ENCODE peak calls at places on chromosomes 7 and 10, in six cellular contexts. One of them, this sample, is unnamed.

GRCh38 chr7:139763330-139763729 is 14.5 kb downstream of the HIPK2 start:
- DNase-seq in bronchial epithelial cell: no peak
- DNase-seq in ecto neural progenitor cell: no peak
- DNase-seq in fibroblast of the conjunctiva: no peak
- DNase-seq in stimulated activated CD4-positive, alpha-beta T cell treated with anti-CD3 and anti-CD28 coated beads, Interleukin-4, amount 100 ng/mL, for 48 hours: no peak
- DNase-seq in G401: no peak
- DNase-seq in this sample: no peak

GRCh38 chr7:155802291-155802690 is 10.0 kb downstream of the SHH start:
- DNase-seq in ecto neural progenitor cell: no peak
- DNase-seq in stimulated activated CD4-positive, alpha-beta T cell treated with anti-CD3 and anti-CD28 coated beads, Interleukin-4, amount 100 ng/mL, for 48 hours: no peak
- DNase-seq in fibroblast of the conjunctiva: no peak
- DNase-seq in G401: no peak
- DNase-seq in bronchial epithelial cell: no peak
- DNase-seq in this sample: no peak

GRCh38 chr7:8190121-8190895 is 71.7 kb downstream of the ICA1 start:
- DNase-seq in ecto neural progenitor cell: no peak
- DNase-seq in G401: peak
- DNase-seq in stimulated activated CD4-positive, alpha-beta T cell treated with anti-CD3 and anti-CD28 coated beads, Interleukin-4, amount 100 ng/mL, for 48 hours: peak
- DNase-seq in bronchial epithelial cell: peak
- DNase-seq in fibroblast of the conjunctiva: peak
- DNase-seq in this sample: peak

GRCh38 chr10:128854965-128855364 is 612.1 kb upstream of the MGMT start:
- DNase-seq in ecto neural progenitor cell: no peak
- DNase-seq in fibroblast of the conjunctiva: peak
- DNase-seq in stimulated activated CD4-positive, alpha-beta T cell treated with anti-CD3 and anti-CD28 coated beads, Interleukin-4, amount 100 ng/mL, for 48 hours: no peak
- DNase-seq in bronchial epithelial cell: no peak
- DNase-seq in G401: peak
- DNase-seq in this sample: no peak

GRCh38 chr10:4939224-4940072 is 23.8 kb upstream of the AKR1C1 start:
- DNase-seq in stimulated activated CD4-positive, alpha-beta T cell treated with anti-CD3 and anti-CD28 coated beads, Interleukin-4, amount 100 ng/mL, for 48 hours: no peak
- DNase-seq in G401: no peak
- DNase-seq in ecto neural progenitor cell: no peak
- DNase-seq in fibroblast of the conjunctiva: no peak
- DNase-seq in bronchial epithelial cell: peak
- DNase-seq in this sample: no peak

GRCh38 chr7:38007096-38007495 is 86.7 kb downstream of the EPDR1 start:
- DNase-seq in fibroblast of the conjunctiva: no peak
- DNase-seq in bronchial epithelial cell: no peak
- DNase-seq in ecto neural progenitor cell: no peak
- DNase-seq in G401: no peak
- DNase-seq in stimulated activated CD4-positive, alpha-beta T cell treated with anti-CD3 and anti-CD28 coated beads, Interleukin-4, amount 100 ng/mL, for 48 hours: no peak
- DNase-seq in this sample: no peak

GRCh38 chr7:76346778-76347177 is 12.0 kb downstream of the YWHAG start:
- DNase-seq in fibroblast of the conjunctiva: no peak
- DNase-seq in stimulated activated CD4-positive, alpha-beta T cell treated with anti-CD3 and anti-CD28 coated beads, Interleukin-4, amount 100 ng/mL, for 48 hours: no peak
- DNase-seq in ecto neural progenitor cell: no peak
- DNase-seq in bronchial epithelial cell: no peak
- DNase-seq in G401: no peak
- DNase-seq in this sample: no peak

GRCh38 chr10:11381511-11381910 is 229.9 kb downstream of the USP6NL start:
- DNase-seq in ecto neural progenitor cell: no peak
- DNase-seq in stimulated activated CD4-positive, alpha-beta T cell treated with anti-CD3 and anti-CD28 coated beads, Interleukin-4, amount 100 ng/mL, for 48 hours: no peak
- DNase-seq in fibroblast of the conjunctiva: no peak
- DNase-seq in bronchial epithelial cell: no peak
- DNase-seq in G401: no peak
- DNase-seq in this sample: no peak

GRCh38 chr7:27117687-27118491 is 12.7 kb downstream of the HOXA4 start:
- DNase-seq in stimulated activated CD4-positive, alpha-beta T cell treated with anti-CD3 and anti-CD28 coated beads, Interleukin-4, amount 100 ng/mL, for 48 hours: no peak
- DNase-seq in ecto neural progenitor cell: no peak
- DNase-seq in G401: no peak
- DNase-seq in bronchial epithelial cell: no peak
- DNase-seq in fibroblast of the conjunctiva: no peak
- DNase-seq in this sample: no peak

This sample was measured in HFF-Myc.